ENCODE peak calls at places on chromosomes 7 and 10, in seven cellular contexts. G is CD8-positive, alpha-beta T cell; D is GM23338; K is CD4-positive, alpha-beta T cell; Y is BE2C; S is BJ; N is dorsolateral prefrontal cortex. U is an unnamed sample.

GRCh38 chr10:19929466-19930140 is 113.4 kb downstream of the PLXDC2 start:
- DNase-seq in K (no peak), D (no peak), S (no peak), N (no peak), Y (no peak), G (no peak), U (no peak)

GRCh38 chr7:123472327-123472726 is 62.1 kb downstream of the IQUB start:
- DNase-seq in S (no peak), Y (no peak), K (no peak), N (no peak), D (no peak), G (no peak), U (no peak)

GRCh38 chr10:29731760-29732159 is 97.0 kb upstream of the SVIL start:
- DNase-seq in N (no peak), S (no peak), K (no peak), G (no peak), D (peak), Y (no peak), U (peak)

GRCh38 chr10:129845081-129845823 is 118.8 kb downstream of the EBF3 start:
- DNase-seq in D (no peak), N (no peak), S (no peak), K (no peak), Y (no peak), G (no peak), U (no peak)

GRCh38 chr10:97529685-97530465 is 31.2 kb downstream of the UBTD1 start:
- DNase-seq in K (no peak), S (no peak), N (no peak), D (no peak), G (no peak), Y (no peak), U (no peak)

GRCh38 chr10:100895896-100896295 is 16.9 kb upstream of the SLF2 start:
- DNase-seq in G (no peak), Y (no peak), K (no peak), D (no peak), S (no peak), N (no peak), U (no peak)

GRCh38 chr7:113217314-113217713 is 99.0 kb upstream of the SMIM30 start:
- DNase-seq in D (no peak), K (no peak), S (no peak), G (no peak), N (no peak), Y (no peak), U (no peak)

GRCh38 chr7:111914287-111914686 is 291.9 kb downstream of the DOCK4 start:
- DNase-seq in N (no peak), G (no peak), S (no peak), Y (no peak), K (no peak), D (no peak), U (no peak)

GRCh38 chr7:48964074-48964473 is 39.7 kb downstream of the CDC14C start:
- DNase-seq in Y (no peak), D (no peak), S (no peak), K (no peak), G (no peak), N (no peak), U (no peak)

GRCh38 chr10:80443531-80443974 is 10.6 kb upstream of the TSPAN14 start:
- DNase-seq in K (no peak), G (no peak), Y (peak), S (no peak), D (peak), N (peak), U (no peak)
- TF ChIP-seq CTCF in K (no peak), G (no peak), Y (peak), S (peak), D (peak), N (peak), U (peak)

GRCh38 chr10:83982812-83983211 is 156.5 kb upstream of the GHITM start:
- DNase-seq in D (no peak), N (no peak), K (no peak), Y (no peak), G (no peak), S (no peak), U (no peak)
- TF ChIP-seq CTCF in D (no peak), N (no peak), K (no peak), Y (no peak), G (no peak), S (no peak), U (no peak)

GRCh38 chr7:137944168-137944567 is 57.7 kb downstream of the CREB3L2 start:
- DNase-seq in G (no peak), S (no peak), Y (no peak), N (no peak), D (no peak), K (no peak), U (no peak)

GRCh38 chr7:137942459-137943115 is 59.3 kb downstream of the CREB3L2 start:
- DNase-seq in S (no peak), Y (no peak), D (no peak), K (no peak), N (no peak), G (no peak), U (no peak)

GRCh38 chr7:137937202-137937560 is 64.7 kb downstream of the CREB3L2 start:
- DNase-seq in K (no peak), N (no peak), D (no peak), G (no peak), Y (no peak), S (no peak), U (no peak)

GRCh38 chr7:137943132-137943551 is 58.7 kb downstream of the CREB3L2 start:
- DNase-seq in K (no peak), G (no peak), S (no peak), D (peak), Y (no peak), N (no peak), U (no peak)

DNA sequence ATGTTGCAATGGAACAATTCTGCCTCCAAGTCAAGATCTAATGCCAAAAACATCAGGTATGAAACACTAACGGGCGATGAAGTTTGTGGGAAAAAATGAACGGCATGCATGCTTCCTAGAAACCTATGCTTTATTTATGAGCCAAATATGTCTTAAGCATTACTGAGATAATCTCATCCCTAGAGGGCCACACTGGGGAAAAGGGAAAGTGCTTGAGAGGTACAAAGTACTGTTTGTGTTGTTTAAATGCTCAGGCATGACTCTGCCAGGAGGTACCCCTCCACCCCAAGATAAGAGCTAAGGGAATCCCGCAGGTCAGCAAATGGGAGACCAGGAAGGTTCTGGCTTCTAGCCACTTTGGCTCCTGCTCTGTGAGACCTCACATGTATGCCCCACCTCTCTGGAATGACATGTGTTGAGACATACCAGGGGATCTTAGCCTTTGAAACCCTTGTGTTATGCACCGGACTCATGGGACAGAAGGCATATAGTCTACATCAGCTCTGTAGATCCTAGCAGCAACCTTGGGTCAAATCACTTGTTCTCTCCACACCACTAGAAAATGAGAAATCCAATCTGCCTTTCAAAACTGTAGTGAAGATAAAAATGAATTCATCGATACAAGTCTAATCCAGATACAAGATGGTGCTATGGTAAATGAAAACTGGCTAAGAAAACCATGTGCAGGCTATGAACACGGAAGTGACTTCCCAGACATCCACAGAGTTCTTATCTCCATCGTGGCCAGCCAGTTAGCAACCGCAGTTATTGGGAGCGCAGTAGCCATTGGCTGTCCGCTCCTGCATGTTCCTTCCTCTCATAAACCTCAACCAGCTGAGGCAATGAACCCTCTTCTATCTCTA is 61.0 kb downstream of the CREB3L2 start:
- DNase-seq in Y (no peak), G (no peak), D (no peak), S (no peak), K (no peak), N (no peak), U (no peak)
- TF ChIP-seq CTCF in Y (no peak), G (no peak), D (no peak), S (no peak), K (no peak), N (no peak), U (no peak)

DNA sequence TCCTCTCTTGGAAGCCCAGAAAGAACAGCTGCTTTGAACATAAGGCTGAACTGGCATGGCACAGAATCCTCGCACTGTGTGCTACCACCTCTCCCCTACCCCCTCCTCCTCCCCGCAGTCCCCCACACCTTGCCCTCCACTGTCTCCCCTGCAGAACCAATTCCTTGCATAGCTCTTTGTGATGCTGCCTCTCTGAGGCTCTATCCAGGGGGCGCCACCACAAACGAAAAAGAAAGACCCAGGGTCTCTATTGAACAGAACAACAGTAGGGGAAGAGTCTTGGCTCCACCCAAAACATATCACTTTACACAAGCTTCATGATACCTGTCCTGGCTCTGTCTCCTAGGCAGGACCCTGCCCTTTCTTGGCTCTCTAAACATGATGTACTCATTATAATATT is 26.2 kb upstream of the EBLN1 start:
- DNase-seq in Y (no peak), K (no peak), N (no peak), S (no peak), D (peak), G (no peak), U (no peak)
- TF ChIP-seq CTCF in Y (peak), K (no peak), N (no peak), S (no peak), D (peak), G (no peak), U (no peak)

GRCh38 chr10:115422624-115423023 is 329.5 kb downstream of the ATRNL1 start:
- DNase-seq in K (no peak), N (no peak), S (no peak), D (no peak), G (no peak), Y (no peak), U (no peak)

DNA sequence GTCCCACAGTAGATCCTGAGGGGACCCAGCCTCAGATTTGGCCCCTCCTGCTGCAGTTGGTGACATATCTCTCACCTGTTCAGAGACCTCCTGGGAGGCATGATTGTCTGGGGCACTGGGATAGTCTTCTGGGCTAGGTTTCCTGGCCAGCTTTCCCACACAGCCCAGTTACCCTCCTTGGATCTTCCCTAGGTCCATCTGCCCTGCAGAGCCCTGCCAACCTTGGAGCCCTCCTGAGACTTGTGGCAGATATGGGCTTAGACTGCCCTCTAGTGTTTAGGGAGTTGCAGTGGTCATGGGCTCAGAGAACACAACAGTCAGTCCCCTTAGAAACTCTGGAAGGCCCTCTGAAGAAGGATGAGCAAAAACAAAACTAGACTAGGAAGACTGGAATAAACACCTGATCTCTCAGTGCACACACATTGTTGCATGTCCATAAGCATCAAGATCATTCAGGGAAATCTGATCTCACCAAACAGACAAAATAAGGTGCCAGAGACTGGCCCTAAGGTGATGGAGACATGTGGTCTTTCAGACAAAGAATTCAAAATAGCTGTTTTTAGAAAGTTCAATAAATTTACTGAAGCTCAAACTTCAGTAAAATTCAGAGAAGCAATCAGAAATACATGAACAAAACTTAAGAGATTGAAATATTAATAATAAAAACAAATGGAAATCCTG is 324.6 kb downstream of the ATRNL1 start:
- DNase-seq in G (no peak), D (peak), Y (peak), S (peak), N (no peak), K (no peak), U (peak)
- TF ChIP-seq CTCF in G (no peak), D (peak), Y (peak), S (peak), N (peak), K (no peak), U (peak)

GRCh38 chr10:15244635-15245197 is 76.2 kb upstream of the NMT2 start:
- DNase-seq in D (no peak), K (no peak), G (no peak), S (no peak), Y (no peak), N (no peak), U (no peak)

DNA sequence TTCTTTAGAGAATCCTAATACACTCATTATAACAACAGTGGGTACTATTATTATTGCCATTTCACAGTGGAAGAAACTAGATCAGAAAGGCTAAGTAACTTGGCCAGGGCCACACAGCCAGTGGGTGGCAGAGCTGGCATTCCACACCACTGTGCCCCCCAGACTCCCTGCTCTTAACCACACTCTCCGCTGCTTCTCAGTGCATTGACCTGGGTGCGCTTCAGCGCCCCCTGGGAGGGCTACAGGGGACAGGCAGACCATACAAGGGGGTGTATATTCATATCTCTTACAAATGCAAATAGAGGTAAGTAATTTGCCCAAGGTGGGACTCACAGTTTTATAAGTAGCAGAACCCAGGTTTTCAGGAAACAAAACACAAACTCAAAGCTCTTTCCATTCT is 77.0 kb upstream of the NMT2 start:
- DNase-seq in K (no peak), D (peak), G (no peak), Y (peak), S (no peak), N (no peak), U (no peak)
- TF ChIP-seq CTCF in K (peak), D (peak), G (peak), Y (peak), S (peak), N (peak), U (peak)

GRCh38 chr7:154677454-154677853 is 325.5 kb downstream of the PAXIP1 start:
- DNase-seq in S (no peak), G (no peak), N (no peak), Y (no peak), D (no peak), K (no peak), U (no peak)

GRCh38 chr7:154672659-154673415 is 330.1 kb downstream of the PAXIP1 start:
- DNase-seq in G (no peak), S (no peak), K (no peak), Y (peak), D (no peak), N (no peak), U (no peak)

GRCh38 chr7:154676422-154677073 is 326.4 kb downstream of the PAXIP1 start:
- DNase-seq in K (no peak), S (no peak), N (no peak), G (no peak), D (no peak), Y (no peak), U (no peak)

GRCh38 chr7:154674191-154674590 is 328.7 kb downstream of the PAXIP1 start:
- DNase-seq in Y (no peak), S (no peak), D (no peak), N (no peak), K (no peak), G (no peak), U (no peak)

DNA sequence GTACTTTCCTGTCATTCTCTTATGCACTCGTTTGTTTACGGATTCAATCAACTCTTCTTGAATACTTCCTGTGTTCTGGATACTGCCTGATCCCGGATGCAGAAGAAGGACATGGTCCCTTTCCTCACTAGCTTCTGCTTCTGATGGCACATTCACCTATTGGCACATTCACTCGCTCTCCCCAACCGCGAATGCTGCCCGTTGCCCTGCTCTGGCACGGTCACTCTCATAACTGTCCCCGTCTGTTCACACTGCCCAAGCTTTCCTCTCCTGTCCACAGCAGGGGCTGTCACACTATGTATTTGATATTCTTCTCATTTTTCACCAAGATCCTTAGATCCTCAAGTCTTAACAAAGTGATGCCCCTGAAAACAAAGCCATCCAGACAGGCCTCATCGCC is 327.4 kb downstream of the PAXIP1 start:
- DNase-seq in N (no peak), Y (no peak), S (no peak), K (no peak), D (no peak), G (no peak), U (no peak)
- TF ChIP-seq CTCF in N (no peak), Y (no peak), S (no peak), K (no peak), D (no peak), G (no peak), U (no peak)

GRCh38 chr7:149764481-149765398 is 8.6 kb downstream of the ZNF467 start:
- DNase-seq in G (no peak), K (no peak), N (no peak), Y (no peak), S (no peak), D (peak), U (no peak)
- TF ChIP-seq CTCF in G (no peak), K (no peak), N (no peak), Y (no peak), S (no peak), D (peak), U (peak)

GRCh38 chr10:110190170-110190569 is 17.2 kb upstream of the MXI1 start:
- DNase-seq in S (no peak), K (no peak), Y (no peak), N (no peak), D (no peak), G (no peak), U (no peak)

DNA sequence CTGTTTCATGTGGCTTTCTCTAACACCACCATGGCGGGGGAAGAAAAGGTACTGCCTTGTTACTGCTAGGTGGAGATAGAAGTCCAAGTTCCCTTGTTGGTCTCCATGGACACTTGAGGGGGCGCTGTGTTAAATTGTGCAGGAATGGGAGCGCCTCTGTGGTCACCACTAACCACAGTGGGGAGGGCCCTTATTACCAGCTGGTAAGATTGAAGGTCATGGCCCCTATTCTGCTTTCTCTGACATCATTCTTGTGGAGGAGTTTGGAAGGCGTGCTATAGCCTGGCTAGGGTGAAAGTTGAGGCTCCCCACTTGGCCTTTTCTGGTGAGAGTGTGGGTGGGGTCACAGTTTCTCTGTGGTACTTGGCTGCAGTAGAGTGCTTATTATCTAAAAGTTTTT is 14.9 kb upstream of the MXI1 start:
- DNase-seq in K (no peak), S (no peak), N (no peak), G (no peak), D (peak), Y (no peak), U (no peak)
- TF ChIP-seq CTCF in K (no peak), S (no peak), N (no peak), G (no peak), D (peak), Y (no peak), U (no peak)

GRCh38 chr10:124637746-124638145 is 106.4 kb downstream of the FAM53B start:
- DNase-seq in Y (no peak), K (no peak), N (no peak), D (no peak), G (no peak), S (no peak), U (no peak)

GRCh38 chr10:124637091-124637700 is 107.0 kb downstream of the FAM53B start:
- DNase-seq in D (no peak), Y (no peak), S (no peak), G (no peak), N (no peak), K (no peak), U (no peak)

GRCh38 chr10:124639646-124640045 is 104.5 kb downstream of the FAM53B start:
- DNase-seq in G (no peak), D (no peak), K (no peak), Y (no peak), N (no peak), S (no peak), U (no peak)

GRCh38 chr10:124639206-124639605 is 105.0 kb downstream of the FAM53B start:
- DNase-seq in N (no peak), K (no peak), S (no peak), G (no peak), D (no peak), Y (no peak), U (no peak)

DNA sequence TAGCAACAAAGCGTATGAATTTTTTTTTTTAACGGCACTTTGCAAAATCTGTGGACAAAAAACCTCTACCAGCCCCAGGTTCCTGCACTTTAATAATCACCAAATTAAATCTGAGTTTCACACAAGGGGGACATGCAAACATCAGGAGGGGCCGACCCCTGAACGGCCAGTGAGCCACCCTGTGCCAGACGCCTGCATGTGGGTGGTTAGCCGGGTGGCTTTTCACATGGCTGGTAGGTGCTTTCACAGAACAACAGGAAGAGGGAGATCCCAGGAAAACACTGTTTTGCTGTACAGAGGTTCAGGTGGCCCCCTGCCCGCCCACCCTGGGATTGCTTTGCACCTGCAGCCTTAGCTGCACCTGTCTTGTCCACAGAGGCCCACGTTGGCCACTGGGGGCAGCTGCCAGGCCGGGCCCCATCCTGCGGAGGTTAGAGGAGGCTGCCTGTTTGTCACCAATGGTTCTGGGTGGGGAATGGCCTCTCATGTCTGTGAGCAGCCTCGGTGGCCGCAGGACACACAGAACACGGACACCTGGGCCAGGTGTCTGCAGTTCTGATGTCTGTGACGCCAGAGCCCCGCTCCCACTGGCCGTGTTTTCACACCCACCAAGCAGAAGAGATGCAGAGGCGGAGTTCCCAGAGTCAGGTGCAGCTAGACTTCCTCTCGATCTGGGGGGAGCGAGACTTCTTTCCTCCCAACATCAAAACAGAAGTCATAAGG is 107.7 kb downstream of the FAM53B start:
- DNase-seq in K (peak), D (no peak), S (no peak), G (no peak), N (no peak), Y (no peak), U (no peak)
- TF ChIP-seq CTCF in K (peak), D (peak), S (no peak), G (peak), N (no peak), Y (no peak), U (peak)

U was measured in neural crest cell.